ENCODE peak calls at places on chromosomes 4 and X, in nine cellular contexts. One of them, this sample, is unnamed.

GRCh38 chr4:156594619-156595018 is 377.0 kb downstream of the PDGFC start:
- DNase-seq in T47D: peak; percentile 12
- DNase-seq in CD8-positive, alpha-beta T cell: no peak
- DNase-seq in hypothalamus: peak; percentile 0
- DNase-seq in activated effector memory CD4-positive, alpha-beta T cell treated with anti-CD3 and anti-CD28 coated beads, Interleukin-2, amount 50 U/mL, for 16 hours: no peak
- DNase-seq in fibroblast of the conjunctiva: no peak
- DNase-seq in cardiac muscle cell: peak; percentile 13
- DNase-seq in HT1080: no peak
- DNase-seq in HEK293T: peak; percentile 10
- DNase-seq in this sample: peak; percentile 91

GRCh38 chr4:113384600-113384999 is 335.1 kb downstream of the ANK2 start:
- DNase-seq in T47D: no peak
- DNase-seq in CD8-positive, alpha-beta T cell: no peak
- DNase-seq in hypothalamus: no peak
- DNase-seq in activated effector memory CD4-positive, alpha-beta T cell treated with anti-CD3 and anti-CD28 coated beads, Interleukin-2, amount 50 U/mL, for 16 hours: no peak
- DNase-seq in fibroblast of the conjunctiva: no peak
- DNase-seq in cardiac muscle cell: no peak
- DNase-seq in HT1080: peak; percentile 83
- DNase-seq in HEK293T: no peak
- DNase-seq in this sample: no peak

GRCh38 chrX:57266871-57267270 is 19.6 kb upstream of the FAAH2 start:
- DNase-seq in T47D: no peak
- DNase-seq in CD8-positive, alpha-beta T cell: no peak
- DNase-seq in hypothalamus: no peak
- DNase-seq in activated effector memory CD4-positive, alpha-beta T cell treated with anti-CD3 and anti-CD28 coated beads, Interleukin-2, amount 50 U/mL, for 16 hours: no peak
- DNase-seq in fibroblast of the conjunctiva: no peak
- DNase-seq in cardiac muscle cell: no peak
- DNase-seq in HT1080: no peak
- DNase-seq in HEK293T: no peak
- DNase-seq in this sample: no peak

GRCh38 chr4:7347981-7348380 is 86.7 kb downstream of the PSAPL1 start:
- DNase-seq in T47D: no peak
- DNase-seq in CD8-positive, alpha-beta T cell: no peak
- DNase-seq in hypothalamus: no peak
- DNase-seq in activated effector memory CD4-positive, alpha-beta T cell treated with anti-CD3 and anti-CD28 coated beads, Interleukin-2, amount 50 U/mL, for 16 hours: no peak
- DNase-seq in fibroblast of the conjunctiva: no peak
- DNase-seq in cardiac muscle cell: no peak
- DNase-seq in HT1080: peak; percentile 75
- DNase-seq in HEK293T: no peak
- DNase-seq in this sample: no peak

GRCh38 chrX:12753366-12753765 is 37.8 kb upstream of the PRPS2 start:
- DNase-seq in T47D: no peak
- DNase-seq in CD8-positive, alpha-beta T cell: no peak
- DNase-seq in hypothalamus: no peak
- DNase-seq in activated effector memory CD4-positive, alpha-beta T cell treated with anti-CD3 and anti-CD28 coated beads, Interleukin-2, amount 50 U/mL, for 16 hours: no peak
- DNase-seq in fibroblast of the conjunctiva: no peak
- DNase-seq in cardiac muscle cell: no peak
- DNase-seq in HT1080: no peak
- DNase-seq in HEK293T: no peak
- DNase-seq in this sample: no peak

GRCh38 chr4:19776021-19776459 is 475.7 kb upstream of the SLIT2 start:
- DNase-seq in T47D: no peak
- DNase-seq in CD8-positive, alpha-beta T cell: no peak
- DNase-seq in hypothalamus: no peak
- DNase-seq in activated effector memory CD4-positive, alpha-beta T cell treated with anti-CD3 and anti-CD28 coated beads, Interleukin-2, amount 50 U/mL, for 16 hours: no peak
- DNase-seq in fibroblast of the conjunctiva: peak; percentile 52
- DNase-seq in cardiac muscle cell: peak; percentile 17
- DNase-seq in HT1080: peak; percentile 98
- DNase-seq in HEK293T: peak; percentile 11
- DNase-seq in this sample: peak; percentile 60

GRCh38 chr4:140382732-140383131 is 9.3 kb downstream of the SCOC start:
- DNase-seq in T47D: no peak
- DNase-seq in CD8-positive, alpha-beta T cell: no peak
- DNase-seq in hypothalamus: no peak
- DNase-seq in activated effector memory CD4-positive, alpha-beta T cell treated with anti-CD3 and anti-CD28 coated beads, Interleukin-2, amount 50 U/mL, for 16 hours: no peak
- DNase-seq in fibroblast of the conjunctiva: no peak
- DNase-seq in cardiac muscle cell: no peak
- DNase-seq in HT1080: no peak
- DNase-seq in HEK293T: no peak
- DNase-seq in this sample: no peak

GRCh38 chr4:125833-126232 is 1.5 kb downstream of the ZNF718 start:
- DNase-seq in T47D: no peak
- DNase-seq in CD8-positive, alpha-beta T cell: no peak
- DNase-seq in hypothalamus: no peak
- DNase-seq in activated effector memory CD4-positive, alpha-beta T cell treated with anti-CD3 and anti-CD28 coated beads, Interleukin-2, amount 50 U/mL, for 16 hours: no peak
- DNase-seq in fibroblast of the conjunctiva: no peak
- DNase-seq in cardiac muscle cell: no peak
- DNase-seq in HT1080: no peak
- DNase-seq in HEK293T: no peak
- DNase-seq in this sample: peak; percentile 32